ENCODE peak calls at places on chromosomes 3 and 15, in six cellular contexts. D, U, Q, Z, R and S are unnamed samples.

GRCh38 chr3:175983369-175983768 is 1124.2 kb downstream of the NAALADL2 start:
- DNase-seq in D (no peak), U (no peak), Q (peak; percentile 6), Z (no peak), R (no peak), S (no peak)

GRCh38 chr3:12227833-12228232 is 61.0 kb upstream of the PPARG start:
- DNase-seq in D (no peak), U (no peak), Q (peak; percentile 96), Z (no peak), R (no peak), S (peak; percentile 60)

GRCh38 chr3:11509175-11510000 is 134.3 kb downstream of the VGLL4 start:
- DNase-seq in D (peak; percentile 36), U (peak; percentile 91), Q (peak; percentile 95), Z (peak; percentile 31), R (peak; percentile 63), S (peak; percentile 75)

GRCh38 chr15:50135123-50135541 is 16.1 kb upstream of the ATP8B4 start:
- DNase-seq in D (no peak), U (no peak), Q (peak; percentile 66), Z (no peak), R (no peak), S (no peak)

GRCh38 chr15:64532515-64532914 is 72.1 kb downstream of the ZNF609 start:
- DNase-seq in D (no peak), U (no peak), Q (no peak), Z (no peak), R (no peak), S (no peak)

GRCh38 chr3:55854395-55854994 is 367.4 kb upstream of the WNT5A start:
- DNase-seq in D (no peak), U (no peak), Q (no peak), Z (no peak), R (no peak), S (no peak)

GRCh38 chr3:63037116-63037515 is 161.9 kb upstream of the CADPS start:
- DNase-seq in D (no peak), U (no peak), Q (no peak), Z (no peak), R (no peak), S (no peak)

GRCh38 chr3:56694852-56695563 is 11.9 kb upstream of the TASOR start:
- DNase-seq in D (no peak), U (no peak), Q (no peak), Z (no peak), R (no peak), S (no peak)

GRCh38 chr3:65118912-65119499 is 431.2 kb upstream of the ADAMTS9 start:
- DNase-seq in D (no peak), U (no peak), Q (no peak), Z (no peak), R (no peak), S (no peak)

GRCh38 chr3:94413721-94414106 is 350.9 kb downstream of the NSUN3 start:
- DNase-seq in D (no peak), U (no peak), Q (peak; percentile 93), Z (no peak), R (no peak), S (peak; percentile 67)

GRCh38 chr15:95176794-95177577 is 945.6 kb downstream of the MCTP2 start:
- DNase-seq in D (no peak), U (no peak), Q (no peak), Z (no peak), R (no peak), S (no peak)

GRCh38 chr15:29815000-29815704 is 7.1 kb downstream of the TJP1 start:
- DNase-seq in D (no peak), U (no peak), Q (peak; percentile 62), Z (peak; percentile 41), R (no peak), S (no peak)

GRCh38 chr15:75590239-75590638 is 11.1 kb upstream of the PTPN9 start:
- DNase-seq in D (no peak), U (no peak), Q (no peak), Z (no peak), R (no peak), S (no peak)

GRCh38 chr3:110579841-110580550 is 491.6 kb upstream of the NECTIN3 start:
- DNase-seq in D (no peak), U (no peak), Q (peak; percentile 80), Z (no peak), R (no peak), S (no peak)

GRCh38 chr3:95705786-95706418 is 1108.5 kb upstream of the EPHA6 start:
- DNase-seq in D (no peak), U (no peak), Q (no peak), Z (peak; percentile 5), R (no peak), S (no peak)

GRCh38 chr3:12954891-12955650 is 113.7 kb upstream of the RPL32 start:
- DNase-seq in D (peak; percentile 85), U (peak; percentile 98), Q (peak; percentile 29), Z (no peak), R (peak; percentile 87), S (no peak)

GRCh38 chr3:10648181-10648580 is 142.8 kb upstream of the ATP2B2 start:
- DNase-seq in D (no peak), U (peak; percentile 33), Q (no peak), Z (no peak), R (no peak), S (no peak)

GRCh38 chr15:64699767-64700388 is 75.5 kb downstream of the RBPMS2 start:
- DNase-seq in D (no peak), U (peak; percentile 74), Q (peak; percentile 51), Z (no peak), R (no peak), S (no peak)

GRCh38 chr3:149654188-149654601 is 3.6 kb downstream of the WWTR1 start:
- DNase-seq in D (no peak), U (no peak), Q (peak; percentile 89), Z (no peak), R (no peak), S (no peak)

GRCh38 chr3:14322667-14323295 is 79.6 kb upstream of the SLC6A6 start:
- DNase-seq in D (no peak), U (no peak), Q (no peak), Z (peak; percentile 51), R (no peak), S (no peak)

DNA sequence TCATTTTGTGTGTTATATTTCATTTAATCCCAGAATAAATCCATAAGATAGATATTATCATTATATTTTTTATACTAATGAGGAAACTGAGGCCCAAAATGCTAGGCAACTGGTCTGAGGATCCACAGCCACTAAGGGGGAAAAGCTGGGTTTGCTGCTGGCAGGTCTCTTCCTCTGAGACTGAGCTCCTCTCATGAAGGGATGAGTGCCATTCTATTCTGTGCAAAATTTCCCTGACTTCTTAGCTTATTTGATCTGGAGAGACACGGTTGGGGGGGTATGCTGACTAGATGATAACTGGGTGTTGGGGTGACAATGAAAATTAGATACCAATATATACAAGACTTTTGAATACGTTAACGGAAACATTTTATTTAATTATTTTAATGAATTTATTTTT is 1.9 kb downstream of the GCSAM start:
- DNase-seq in D (no peak), U (no peak), Q (no peak), Z (no peak), R (no peak), S (no peak)
- H3K4me3 ChIP-seq in D (no peak overlapping the region), U (no peak overlapping the region), Q (no peak overlapping the region), Z (no peak overlapping the region), R (no peak overlapping the region), S (no peak overlapping the region)

GRCh38 chr15:34583399-34584320 is at the start of gene GOLGA8B:
- DNase-seq in D (no peak), U (peak; percentile 80), Q (peak; percentile 59), Z (peak; percentile 64), R (peak; percentile 80), S (peak; percentile 10)
- H3K4me3 ChIP-seq in D (peak within 1 kb of the TSS; percentile 97), U (peak within 1 kb of the TSS; percentile 92), Q (peak within 1 kb of the TSS; percentile 69), Z (peak within 1 kb of the TSS; percentile 89), R (peak within 1 kb of the TSS; percentile 40), S (peak within 1 kb of the TSS; percentile 74)

GRCh38 chr3:47536967-47537366 is 23.5 kb upstream of the ELP6 start:
- DNase-seq in D (no peak), U (no peak), Q (no peak), Z (no peak), R (no peak), S (no peak)
- H3K4me3 ChIP-seq in D (no peak overlapping the region), U (no peak overlapping the region), Q (no peak overlapping the region), Z (no peak overlapping the region), R (no peak overlapping the region), S (no peak overlapping the region)

GRCh38 chr3:156680243-156680930 is 6.0 kb downstream of the TIPARP start:
- DNase-seq in D (no peak), U (no peak), Q (no peak), Z (no peak), R (no peak), S (no peak)

GRCh38 chr3:156682963-156683362 is 8.6 kb downstream of the TIPARP start:
- DNase-seq in D (no peak), U (no peak), Q (no peak), Z (no peak), R (no peak), S (no peak)

GRCh38 chr3:156682491-156682890 is 8.1 kb downstream of the TIPARP start:
- DNase-seq in D (no peak), U (no peak), Q (no peak), Z (no peak), R (no peak), S (no peak)

GRCh38 chr3:156678216-156678615 is 3.8 kb downstream of the TIPARP start:
- DNase-seq in D (no peak), U (no peak), Q (no peak), Z (no peak), R (no peak), S (no peak)

GRCh38 chr3:156681003-156681402 is 6.6 kb downstream of the TIPARP start:
- DNase-seq in D (no peak), U (no peak), Q (peak; percentile 94), Z (peak; percentile 71), R (no peak), S (peak; percentile 64)
- H3K4me3 ChIP-seq in D (no peak overlapping the region), U (peak overlapping the region; percentile 14), Q (no peak overlapping the region), Z (no peak overlapping the region), R (no peak overlapping the region), S (peak overlapping the region; percentile 29)

GRCh38 chr3:119891944-119892721 is 110.2 kb downstream of the NR1I2 start:
- DNase-seq in D (no peak), U (no peak), Q (peak; percentile 63), Z (peak; percentile 55), R (no peak), S (peak; percentile 28)
- H3K4me3 ChIP-seq in D (peak overlapping the region; percentile 8), U (no peak overlapping the region), Q (no peak overlapping the region), Z (no peak overlapping the region), R (no peak overlapping the region), S (no peak overlapping the region)

GRCh38 chr3:135771760-135772159 is 193.8 kb upstream of the PPP2R3A start:
- DNase-seq in D (no peak), U (no peak), Q (no peak), Z (no peak), R (no peak), S (no peak)
- H3K4me3 ChIP-seq in D (no peak overlapping the region), U (no peak overlapping the region), Q (no peak overlapping the region), Z (no peak overlapping the region), R (no peak overlapping the region), S (no peak overlapping the region)

DNA sequence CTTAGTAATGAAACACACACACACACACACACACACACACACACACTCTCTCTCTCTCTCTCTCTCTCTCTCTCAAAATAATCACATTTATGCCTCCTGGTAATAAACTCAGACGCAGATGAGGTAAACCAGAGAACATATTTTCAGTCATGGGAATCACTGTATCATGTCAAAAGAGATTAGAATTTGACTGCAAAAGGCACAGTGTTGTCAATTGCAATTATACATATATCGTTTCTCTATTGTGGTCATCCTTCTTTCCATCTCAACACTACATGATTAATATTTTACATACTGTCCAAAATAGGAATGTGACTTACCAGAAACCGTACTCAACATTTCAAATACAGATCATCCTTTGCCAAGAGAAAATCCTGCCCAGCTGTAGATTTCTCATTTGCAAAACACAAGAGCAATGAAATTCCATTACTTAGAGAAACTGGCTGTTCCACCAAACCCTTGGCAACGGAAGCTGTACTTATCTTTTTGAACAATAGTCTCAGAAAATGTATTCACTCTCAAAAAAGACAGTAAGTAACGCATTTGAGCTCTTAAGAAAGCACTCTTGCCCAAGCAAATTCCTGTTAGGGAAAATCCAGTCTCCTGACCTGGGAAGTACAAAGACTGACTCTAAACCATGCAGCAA is 24.3 kb downstream of the PDZRN3 start:
- DNase-seq in D (no peak), U (no peak), Q (peak; percentile 83), Z (no peak), R (no peak), S (peak; percentile 90)
- H3K4me3 ChIP-seq in D (peak overlapping the region; percentile 12), U (no peak overlapping the region), Q (no peak overlapping the region), Z (no peak overlapping the region), R (no peak overlapping the region), S (no peak overlapping the region)